ENCODE peak calls at places on chromosome 21, in five cellular contexts. N, O, L, X and R are unnamed samples.

GRCh38 chr21:30408782-30409494 is 13.1 kb downstream of the KRTAP13-1 start:
- DNase-seq in X (peak), L (peak), O (peak), N (peak), R (no peak)

GRCh38 chr21:25759573-25759972 is 24.8 kb downstream of the GABPA start:
- DNase-seq in L (no peak), X (no peak), O (no peak), N (no peak), R (no peak)

GRCh38 chr21:45831991-45832740 is 149.4 kb upstream of the COL6A1 start:
- DNase-seq in N (no peak), X (no peak), L (no peak), O (no peak), R (no peak)

GRCh38 chr21:46435786-46436227 is 22.9 kb upstream of the DIP2A start:
- DNase-seq in X (no peak), O (no peak), N (no peak), L (no peak), R (no peak)

GRCh38 chr21:46001821-46002681 is 20.5 kb downstream of the COL6A1 start:
- DNase-seq in L (peak), X (no peak), N (no peak), O (no peak), R (no peak)

GRCh38 chr21:34035619-34036354 is 37.6 kb upstream of the MRPS6 start:
- DNase-seq in X (no peak), N (no peak), L (no peak), O (no peak), R (no peak)

GRCh38 chr21:36753556-36753955 is 54.6 kb downstream of the SIM2 start:
- DNase-seq in X (no peak), L (no peak), O (no peak), N (no peak), R (no peak)

GRCh38 chr21:31107151-31107785 is 69.0 kb upstream of the KRTAP19-8 start:
- DNase-seq in O (no peak), X (no peak), N (no peak), L (no peak), R (no peak)

GRCh38 chr21:31473685-31474345 is 129.8 kb upstream of the TIAM1 start:
- DNase-seq in O (no peak), X (no peak), L (no peak), N (no peak), R (no peak)

GRCh38 chr21:46619846-46620245 is 15.0 kb upstream of the S100B start:
- DNase-seq in N (no peak), X (no peak), O (peak), L (no peak), R (no peak)

GRCh38 chr21:44687671-44688070 is 5.7 kb upstream of the KRTAP12-1 start:
- DNase-seq in L (no peak), N (no peak), X (no peak), O (no peak), R (no peak)
- TF ChIP-seq ESRRA in L (no peak), N (no peak), X (no peak), O (no peak), R (no peak)

GRCh38 chr21:41664881-41665765 is 101.7 kb downstream of the RIPK4 start:
- DNase-seq in L (no peak), O (no peak), X (no peak), N (no peak), R (no peak)

GRCh38 chr21:41662761-41663160 is 104.1 kb downstream of the RIPK4 start:
- DNase-seq in N (no peak), L (no peak), X (no peak), O (no peak), R (no peak)

GRCh38 chr21:41665766-41666595 is 100.9 kb downstream of the RIPK4 start:
- DNase-seq in O (no peak), L (no peak), N (no peak), X (no peak), R (no peak)

GRCh38 chr21:41662161-41662560 is 104.7 kb downstream of the RIPK4 start:
- DNase-seq in X (no peak), L (no peak), N (no peak), O (no peak), R (no peak)

GRCh38 chr21:41663805-41664788 is 102.8 kb downstream of the RIPK4 start:
- DNase-seq in O (no peak), N (no peak), L (no peak), X (peak), R (peak)
- TF ChIP-seq CTCF in O (no peak), N (no peak), L (no peak), X (peak), R (no peak)

DNA sequence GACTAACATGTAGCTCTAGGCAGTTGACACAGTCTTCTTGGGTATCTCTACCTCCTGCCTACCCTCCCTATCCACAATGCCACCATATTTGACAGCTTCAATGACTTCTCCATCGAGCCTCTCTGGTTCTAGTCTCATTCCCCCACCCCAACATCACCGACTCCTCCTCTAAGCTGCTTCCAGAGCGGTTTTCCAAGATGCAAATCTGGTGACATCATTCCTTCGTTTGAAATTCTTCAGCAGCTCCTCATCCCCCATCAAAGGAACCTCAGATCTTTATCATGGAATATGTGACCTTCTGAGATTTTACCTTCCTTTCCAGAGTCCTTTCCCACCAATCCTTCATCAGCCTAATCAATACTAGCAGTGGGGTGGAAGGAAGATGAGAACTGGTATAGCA is 352.4 kb upstream of the RUNX1 start:
- DNase-seq in X (no peak), L (no peak), N (no peak), O (no peak), R (no peak)
- TF ChIP-seq ESRRA in X (no peak), L (no peak), N (no peak), O (no peak), R (no peak)

DNA sequence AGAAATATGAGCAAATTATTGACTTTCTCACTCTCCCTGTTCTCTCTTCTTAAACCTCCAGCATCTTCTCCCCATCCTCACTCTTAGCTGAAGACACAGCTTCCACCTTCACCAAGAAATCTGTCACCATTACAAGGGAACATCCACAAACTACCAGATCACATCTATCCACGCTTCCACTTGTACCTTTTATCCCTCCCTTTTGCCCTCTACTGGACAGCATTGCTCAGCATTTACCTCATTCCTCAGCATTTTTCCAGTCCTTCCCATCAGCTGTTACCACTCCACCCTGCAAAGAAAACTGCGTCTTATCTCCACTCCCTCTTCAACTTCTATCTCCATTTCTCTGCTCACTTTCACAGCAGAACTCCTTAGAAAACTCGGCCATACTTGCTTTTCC is 42.6 kb downstream of the KCNJ6 start:
- DNase-seq in L (no peak), O (no peak), N (no peak), X (no peak), R (no peak)
- TF ChIP-seq CTCF in L (no peak), O (peak), N (no peak), X (no peak), R (no peak)

GRCh38 chr21:41460578-41461527 is 34.8 kb downstream of the MX1 start:
- DNase-seq in N (peak), L (peak), O (peak), X (peak), R (no peak)
- TF ChIP-seq ESRRA in N (no peak), L (no peak), O (no peak), X (no peak), R (peak)

DNA sequence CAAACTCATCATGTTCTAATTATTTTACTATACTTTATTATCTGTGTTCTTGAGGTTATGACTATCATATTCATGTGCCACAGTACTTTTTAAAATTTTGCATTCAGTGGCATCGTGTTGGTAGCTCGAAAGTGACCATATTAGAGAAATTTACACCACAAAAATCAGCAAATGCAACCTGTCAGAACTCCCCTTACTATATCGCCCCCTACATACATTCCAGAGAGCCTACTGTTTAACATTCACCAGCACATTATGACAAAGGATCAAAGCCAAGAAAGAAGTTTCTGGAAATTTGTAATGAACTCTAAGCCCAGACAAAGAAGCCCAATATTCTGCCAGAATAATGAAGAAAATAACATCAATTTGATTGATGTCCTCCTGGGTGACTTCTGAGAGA is 909.3 kb downstream of the LTN1 start:
- DNase-seq in O (no peak), L (no peak), X (no peak), N (no peak), R (no peak)
- TF ChIP-seq CTCF in O (no peak), L (no peak), X (no peak), N (no peak), R (no peak)